ENCODE peak calls at places on chromosomes 7 and 10, in four cellular contexts. One of them, this sample, is unnamed.
A peak's percentile ranks its signal among the peaks of the same experiment; 100 is the strongest.

GRCh38 chr7:149161241-149161848 is 14.1 kb downstream of the ZNF398 start:
- DNase-seq in epithelial cell of esophagus: peak; percentile 33
- DNase-seq in endothelial cell: no peak
- DNase-seq in HT1080: peak; percentile 69
- DNase-seq in this sample: no peak

GRCh38 chr10:96339956-96340904 is 18.6 kb downstream of the OPALIN start:
- DNase-seq in endothelial cell: peak; percentile 77
- DNase-seq in epithelial cell of esophagus: peak; percentile 80
- DNase-seq in HT1080: peak; percentile 13
- DNase-seq in this sample: peak; percentile 46

GRCh38 chr10:63553031-63553430 is 31.8 kb downstream of the REEP3 start:
- DNase-seq in HT1080: peak; percentile 66
- DNase-seq in endothelial cell: no peak
- DNase-seq in epithelial cell of esophagus: peak; percentile 88
- DNase-seq in this sample: no peak

GRCh38 chr10:132158810-132159209 is 27.9 kb upstream of the DPYSL4 start:
- DNase-seq in endothelial cell: no peak
- DNase-seq in HT1080: no peak
- DNase-seq in epithelial cell of esophagus: no peak
- DNase-seq in this sample: no peak

GRCh38 chr7:37694208-37695080 is 10.9 kb downstream of the GPR141 start:
- DNase-seq in HT1080: no peak
- DNase-seq in epithelial cell of esophagus: peak; percentile 92
- DNase-seq in endothelial cell: no peak
- DNase-seq in this sample: no peak

GRCh38 chr10:124829447-124830115 is 28.0 kb downstream of the ABRAXAS2 start:
- DNase-seq in endothelial cell: no peak
- DNase-seq in epithelial cell of esophagus: no peak
- DNase-seq in HT1080: no peak
- DNase-seq in this sample: no peak

GRCh38 chr7:85669139-85669692 is 482.4 kb upstream of the SEMA3D start:
- DNase-seq in HT1080: no peak
- DNase-seq in epithelial cell of esophagus: no peak
- DNase-seq in endothelial cell: no peak
- DNase-seq in this sample: no peak

GRCh38 chr7:6398943-6399342 is 48.8 kb downstream of the DAGLB start:
- DNase-seq in HT1080: no peak
- DNase-seq in endothelial cell: no peak
- DNase-seq in epithelial cell of esophagus: peak; percentile 93
- DNase-seq in this sample: no peak

GRCh38 chr7:109213081-109213480 is 643.4 kb downstream of the DNAJB9 start:
- DNase-seq in HT1080: no peak
- DNase-seq in epithelial cell of esophagus: no peak
- DNase-seq in endothelial cell: no peak
- DNase-seq in this sample: no peak

GRCh38 chr10:129861776-129862530 is 102.1 kb downstream of the EBF3 start:
- DNase-seq in HT1080: no peak
- DNase-seq in epithelial cell of esophagus: no peak
- DNase-seq in endothelial cell: no peak
- DNase-seq in this sample: no peak

GRCh38 chr10:127145173-127145572 is 51.2 kb downstream of the INSYN2A start:
- DNase-seq in endothelial cell: no peak
- DNase-seq in HT1080: peak; percentile 78
- DNase-seq in epithelial cell of esophagus: peak; percentile 77
- DNase-seq in this sample: no peak

GRCh38 chr10:8444630-8445029 is 390.1 kb downstream of the GATA3 start:
- DNase-seq in endothelial cell: peak; percentile 19
- DNase-seq in HT1080: no peak
- DNase-seq in epithelial cell of esophagus: no peak
- DNase-seq in this sample: no peak

GRCh38 chr10:90417466-90418210 is 440.2 kb downstream of the HTR7 start:
- DNase-seq in HT1080: peak; percentile 13
- DNase-seq in epithelial cell of esophagus: peak; percentile 57
- DNase-seq in endothelial cell: no peak
- DNase-seq in this sample: no peak

GRCh38 chr7:24916463-24917040 is 63.4 kb downstream of the OSBPL3 start:
- DNase-seq in HT1080: no peak
- DNase-seq in epithelial cell of esophagus: no peak
- DNase-seq in endothelial cell: no peak
- DNase-seq in this sample: no peak

GRCh38 chr10:102435529-102436233 is 3.3 kb upstream of the CUEDC2 start:
- DNase-seq in HT1080: no peak
- DNase-seq in endothelial cell: no peak
- DNase-seq in epithelial cell of esophagus: no peak
- DNase-seq in this sample: no peak

GRCh38 chr7:102024769-102025391 is 207.5 kb downstream of the CUX1 start:
- DNase-seq in HT1080: no peak
- DNase-seq in epithelial cell of esophagus: no peak
- DNase-seq in endothelial cell: no peak
- DNase-seq in this sample: no peak

GRCh38 chr7:73515184-73515583 is 6.9 kb downstream of the BAZ1B start:
- DNase-seq in HT1080: no peak
- DNase-seq in epithelial cell of esophagus: no peak
- DNase-seq in endothelial cell: no peak
- DNase-seq in this sample: no peak

GRCh38 chr10:2610946-2611345 is 456.4 kb upstream of the PFKP start:
- DNase-seq in epithelial cell of esophagus: no peak
- DNase-seq in HT1080: no peak
- DNase-seq in endothelial cell: no peak
- DNase-seq in this sample: no peak

GRCh38 chr10:44310762-44311562 is 73.9 kb downstream of the CXCL12 start:
- DNase-seq in endothelial cell: peak; percentile 97
- DNase-seq in HT1080: peak; percentile 47
- DNase-seq in epithelial cell of esophagus: no peak
- DNase-seq in this sample: peak; percentile 91

GRCh38 chr10:22655312-22655973 is 58.9 kb downstream of the PIP4K2A start:
- DNase-seq in endothelial cell: no peak
- DNase-seq in epithelial cell of esophagus: peak; percentile 91
- DNase-seq in HT1080: no peak
- DNase-seq in this sample: no peak

GRCh38 chr7:16985621-16986020 is 103.8 kb upstream of the AGR3 start:
- DNase-seq in HT1080: no peak
- DNase-seq in endothelial cell: no peak
- DNase-seq in epithelial cell of esophagus: peak; percentile 78
- DNase-seq in this sample: no peak

GRCh38 chr7:117137868-117138267 is 184.6 kb downstream of the ST7 start:
- DNase-seq in epithelial cell of esophagus: no peak
- DNase-seq in HT1080: no peak
- DNase-seq in endothelial cell: no peak
- DNase-seq in this sample: no peak

GRCh38 chr7:157586426-157586955 is 249.7 kb downstream of the DNAJB6 start:
- DNase-seq in HT1080: no peak
- DNase-seq in epithelial cell of esophagus: no peak
- DNase-seq in endothelial cell: no peak
- DNase-seq in this sample: no peak

GRCh38 chr10:96673318-96674099 is 46.8 kb downstream of the PIK3AP1 start:
- DNase-seq in epithelial cell of esophagus: no peak
- DNase-seq in endothelial cell: no peak
- DNase-seq in HT1080: peak; percentile 17
- DNase-seq in this sample: no peak

GRCh38 chr10:132926070-132926469 is 16.3 kb downstream of the CFAP46 start:
- DNase-seq in HT1080: no peak
- DNase-seq in epithelial cell of esophagus: no peak
- DNase-seq in endothelial cell: no peak
- DNase-seq in this sample: no peak

GRCh38 chr10:122056431-122057094 is 67.6 kb downstream of the TACC2 start:
- DNase-seq in epithelial cell of esophagus: peak; percentile 84
- DNase-seq in HT1080: peak; percentile 69
- DNase-seq in endothelial cell: no peak
- DNase-seq in this sample: no peak

GRCh38 chr10:70445718-70446485 is 4.4 kb upstream of the NODAL start:
- DNase-seq in endothelial cell: no peak
- DNase-seq in HT1080: no peak
- DNase-seq in epithelial cell of esophagus: no peak
- DNase-seq in this sample: no peak

GRCh38 chr10:133159950-133160812 is at the start of gene KNDC1:
- DNase-seq in HT1080: no peak
- DNase-seq in epithelial cell of esophagus: no peak
- DNase-seq in endothelial cell: peak; percentile 52
- DNase-seq in this sample: no peak

GRCh38 chr7:114392686-114393085 is 21.9 kb upstream of the FOXP2 start:
- DNase-seq in epithelial cell of esophagus: peak; percentile 24
- DNase-seq in endothelial cell: no peak
- DNase-seq in HT1080: peak; percentile 65
- DNase-seq in this sample: no peak

GRCh38 chr10:4053940-4054339 is 268.9 kb upstream of the KLF6 start:
- DNase-seq in epithelial cell of esophagus: no peak
- DNase-seq in endothelial cell: no peak
- DNase-seq in HT1080: no peak
- DNase-seq in this sample: no peak

GRCh38 chr7:115125312-115125711 is 203.4 kb downstream of the MDFIC start:
- DNase-seq in HT1080: no peak
- DNase-seq in epithelial cell of esophagus: no peak
- DNase-seq in endothelial cell: no peak
- DNase-seq in this sample: no peak

GRCh38 chr7:4561775-4562174 is 120.3 kb upstream of the FOXK1 start:
- DNase-seq in HT1080: no peak
- DNase-seq in epithelial cell of esophagus: no peak
- DNase-seq in endothelial cell: no peak
- DNase-seq in this sample: no peak